ENCODE peak calls at places on chromosomes 3 and 15, in nine cellular contexts. F is amygdala; G is uterus; B is activated naive CD4-positive, alpha-beta T cell treated with Interleukin-2 at 50 U/mL for 16 hours; C is HEK293T; K is NCI-H1092; X is NCI-H1105 treated with DMSO at 0.1 percent for 48 hours; O is heart left ventricle; M is LoVo. I is an unnamed sample.

GRCh38 chr3:160564949-160565441 is 376 bp downstream of the KPNA4 start:
- DNase-seq in F (no peak), G (no peak), B (peak), C (peak), K (no peak), X (peak), O (peak), M (peak), I (peak)

GRCh38 chr3:19931767-19932188 is 2.2 kb downstream of the EFHB start:
- DNase-seq in F (no peak), G (no peak), B (no peak), C (no peak), K (no peak), X (no peak), O (no peak), M (no peak), I (no peak)

GRCh38 chr3:13535526-13535875 is 13.4 kb upstream of the FBLN2 start:
- DNase-seq in F (no peak), G (no peak), B (no peak), C (no peak), K (no peak), X (no peak), O (no peak), M (no peak), I (no peak)

GRCh38 chr15:99613887-99614642 is 48.3 kb downstream of the MEF2A start:
- DNase-seq in F (no peak), G (peak), B (no peak), C (no peak), K (no peak), X (no peak), O (no peak), M (no peak), I (peak)

GRCh38 chr3:9078561-9079240 is 115.4 kb upstream of the RAD18 start:
- DNase-seq in F (no peak), G (no peak), B (no peak), C (peak), K (no peak), X (no peak), O (no peak), M (no peak), I (no peak)

GRCh38 chr3:153163349-153164008 is 1.5 kb downstream of the RAP2B start:
- DNase-seq in F (no peak), G (peak), B (no peak), C (peak), K (no peak), X (peak), O (no peak), M (no peak), I (peak)

GRCh38 chr3:115912372-115912771 is 289.1 kb downstream of the GAP43 start:
- DNase-seq in F (no peak), G (no peak), B (no peak), C (no peak), K (no peak), X (no peak), O (no peak), M (no peak), I (peak)

GRCh38 chr3:161890147-161890625 is 393.6 kb downstream of the OTOL1 start:
- DNase-seq in F (no peak), G (no peak), B (no peak), C (no peak), K (no peak), X (no peak), O (no peak), M (peak), I (peak)

GRCh38 chr3:77039606-77040553 is at the start of gene ROBO2:
- DNase-seq in F (peak), G (peak), B (no peak), C (peak), K (peak), X (peak), O (no peak), M (peak), I (peak)

GRCh38 chr15:65331811-65332210 is 27.3 kb downstream of the RNU5B-1 start:
- DNase-seq in F (no peak), G (no peak), B (no peak), C (no peak), K (no peak), X (no peak), O (no peak), M (no peak), I (no peak)

GRCh38 chr15:25437751-25438600 is 848 bp downstream of the UBE3A start:
- DNase-seq in F (peak), G (peak), B (peak), C (peak), K (peak), X (peak), O (peak), M (peak), I (peak)

GRCh38 chr3:32934150-32934742 is 17.2 kb upstream of the CCR4 start:
- DNase-seq in F (no peak), G (no peak), B (no peak), C (no peak), K (no peak), X (no peak), O (no peak), M (peak), I (peak)

GRCh38 chr3:142218703-142219102 is 6.7 kb downstream of the GK5 start:
- DNase-seq in F (no peak), G (no peak), B (no peak), C (no peak), K (no peak), X (no peak), O (no peak), M (no peak), I (peak)

GRCh38 chr3:138367912-138368311 is 19.5 kb downstream of the MRAS start:
- DNase-seq in F (no peak), G (no peak), B (no peak), C (no peak), K (no peak), X (no peak), O (peak), M (no peak), I (peak)

GRCh38 chr3:30516238-30516637 is 90.2 kb upstream of the TGFBR2 start:
- DNase-seq in F (no peak), G (no peak), B (no peak), C (no peak), K (no peak), X (no peak), O (no peak), M (no peak), I (peak)

GRCh38 chr15:40957581-40958051 is 4.3 kb downstream of the CHAC1 start:
- DNase-seq in F (peak), G (no peak), B (no peak), C (no peak), K (peak), X (peak), O (peak), M (no peak), I (no peak)

GRCh38 chr15:73794501-73795133 is 41.5 kb upstream of the INSYN1 start:
- DNase-seq in F (no peak), G (no peak), B (no peak), C (no peak), K (no peak), X (no peak), O (no peak), M (no peak), I (peak)

GRCh38 chr3:23209747-23210495 is 6.8 kb downstream of the UBE2E2 start:
- DNase-seq in F (no peak), G (no peak), B (no peak), C (no peak), K (no peak), X (no peak), O (no peak), M (no peak), I (no peak)

GRCh38 chr3:11096266-11097135 is 57.8 kb upstream of the HRH1 start:
- DNase-seq in F (peak), G (peak), B (peak), C (peak), K (no peak), X (peak), O (peak), M (peak), I (peak)

GRCh38 chr3:162512488-162512887 is 1015.9 kb downstream of the OTOL1 start:
- DNase-seq in F (no peak), G (no peak), B (no peak), C (no peak), K (no peak), X (peak), O (no peak), M (no peak), I (no peak)

GRCh38 chr3:43346990-43347749 is 60.8 kb downstream of the SNRK start:
- DNase-seq in F (no peak), G (no peak), B (no peak), C (no peak), K (no peak), X (no peak), O (no peak), M (no peak), I (peak)

GRCh38 chr3:116473602-116474001 is 28.3 kb upstream of the LSAMP start:
- DNase-seq in F (no peak), G (no peak), B (no peak), C (no peak), K (no peak), X (peak), O (no peak), M (no peak), I (peak)

GRCh38 chr3:122758877-122759670 is 34.6 kb downstream of the HSPBAP1 start:
- DNase-seq in F (no peak), G (no peak), B (no peak), C (no peak), K (no peak), X (no peak), O (no peak), M (no peak), I (no peak)

GRCh38 chr3:66372681-66373350 is 128.0 kb downstream of the LRIG1 start:
- DNase-seq in F (no peak), G (no peak), B (peak), C (peak), K (peak), X (peak), O (peak), M (no peak), I (peak)

GRCh38 chr3:188646592-188646991 is 492.6 kb downstream of the LPP start:
- DNase-seq in F (no peak), G (no peak), B (no peak), C (no peak), K (no peak), X (peak), O (no peak), M (no peak), I (peak)

GRCh38 chr3:65439641-65440040 is 599.1 kb downstream of the MAGI1 start:
- DNase-seq in F (peak), G (peak), B (no peak), C (peak), K (peak), X (peak), O (peak), M (peak), I (peak)

GRCh38 chr3:123390865-123391613 is 57.9 kb downstream of the ADCY5 start:
- DNase-seq in F (no peak), G (peak), B (no peak), C (no peak), K (peak), X (no peak), O (no peak), M (no peak), I (no peak)

GRCh38 chr15:29812384-29812694 is 9.9 kb downstream of the TJP1 start:
- DNase-seq in F (no peak), G (no peak), B (no peak), C (no peak), K (no peak), X (no peak), O (no peak), M (peak), I (peak)

GRCh38 chr3:64977308-64978100 is 289.7 kb upstream of the ADAMTS9 start:
- DNase-seq in F (no peak), G (no peak), B (no peak), C (no peak), K (no peak), X (no peak), O (no peak), M (no peak), I (peak)

GRCh38 chr3:123258811-123259420 is 57.2 kb downstream of the SEC22A start:
- DNase-seq in F (no peak), G (no peak), B (no peak), C (peak), K (peak), X (peak), O (no peak), M (peak), I (peak)

GRCh38 chr3:126293370-126294082 is 63.7 kb downstream of the KLF15 start:
- DNase-seq in F (no peak), G (no peak), B (no peak), C (no peak), K (no peak), X (no peak), O (no peak), M (no peak), I (peak)

GRCh38 chr3:174869448-174869847 is 10.3 kb downstream of the NAALADL2 start:
- DNase-seq in F (no peak), G (no peak), B (no peak), C (no peak), K (no peak), X (no peak), O (no peak), M (no peak), I (peak)

GRCh38 chr3:46913644-46914043 is 36.1 kb downstream of the PTH1R start:
- DNase-seq in F (no peak), G (no peak), B (no peak), C (no peak), K (peak), X (peak), O (no peak), M (peak), I (peak)

GRCh38 chr3:141680620-141681389 is 57.3 kb upstream of the RNF7 start:
- DNase-seq in F (no peak), G (peak), B (no peak), C (no peak), K (peak), X (peak), O (peak), M (peak), I (peak)